ENCODE peak calls at places on chromosomes 4 and X, in nine cellular contexts. W, S, R, F, O, M, Z, T and U are unnamed samples.
A peak's percentile ranks its signal among the peaks of the same experiment; 100 is the strongest.

GRCh38 chr4:135192746-135193535 is 991.4 kb upstream of the PABPC4L start:
- DNase-seq in W (no peak), S (no peak), R (no peak), F (no peak), O (no peak), M (no peak), Z (no peak), T (no peak), U (no peak)

GRCh38 chrX:19513383-19513782 is 1.9 kb downstream of the MAP3K15 start:
- DNase-seq in W (peak; percentile 45), S (no peak), R (no peak), F (no peak), O (peak; percentile 11), M (peak; percentile 34), Z (no peak), T (no peak), U (no peak)

GRCh38 chr4:21470531-21470930 is 478.0 kb downstream of the KCNIP4 start:
- DNase-seq in W (no peak), S (no peak), R (no peak), F (no peak), O (no peak), M (no peak), Z (no peak), T (no peak), U (no peak)

GRCh38 chrX:45806410-45807121 is 605.9 kb upstream of the DIPK2B start:
- DNase-seq in W (no peak), S (no peak), R (no peak), F (no peak), O (no peak), M (no peak), Z (no peak), T (no peak), U (no peak)

GRCh38 chr4:147633113-147633512 is 15.9 kb downstream of the TMEM184C start:
- DNase-seq in W (no peak), S (no peak), R (no peak), F (no peak), O (no peak), M (no peak), Z (no peak), T (no peak), U (no peak)

GRCh38 chr4:183392377-183392776 is 52.1 kb upstream of the CDKN2AIP start:
- DNase-seq in W (no peak), S (no peak), R (no peak), F (no peak), O (no peak), M (no peak), Z (no peak), T (no peak), U (no peak)

GRCh38 chr4:37365888-37366287 is 121.3 kb downstream of the NWD2 start:
- DNase-seq in W (no peak), S (no peak), R (no peak), F (no peak), O (no peak), M (no peak), Z (no peak), T (no peak), U (no peak)

GRCh38 chr4:3073158-3074077 is 920 bp downstream of the HTT-AS start:
- DNase-seq in W (peak; percentile 56), S (peak; percentile 23), R (no peak), F (no peak), O (no peak), M (no peak), Z (peak; percentile 28), T (no peak), U (peak; percentile 28)

DNA sequence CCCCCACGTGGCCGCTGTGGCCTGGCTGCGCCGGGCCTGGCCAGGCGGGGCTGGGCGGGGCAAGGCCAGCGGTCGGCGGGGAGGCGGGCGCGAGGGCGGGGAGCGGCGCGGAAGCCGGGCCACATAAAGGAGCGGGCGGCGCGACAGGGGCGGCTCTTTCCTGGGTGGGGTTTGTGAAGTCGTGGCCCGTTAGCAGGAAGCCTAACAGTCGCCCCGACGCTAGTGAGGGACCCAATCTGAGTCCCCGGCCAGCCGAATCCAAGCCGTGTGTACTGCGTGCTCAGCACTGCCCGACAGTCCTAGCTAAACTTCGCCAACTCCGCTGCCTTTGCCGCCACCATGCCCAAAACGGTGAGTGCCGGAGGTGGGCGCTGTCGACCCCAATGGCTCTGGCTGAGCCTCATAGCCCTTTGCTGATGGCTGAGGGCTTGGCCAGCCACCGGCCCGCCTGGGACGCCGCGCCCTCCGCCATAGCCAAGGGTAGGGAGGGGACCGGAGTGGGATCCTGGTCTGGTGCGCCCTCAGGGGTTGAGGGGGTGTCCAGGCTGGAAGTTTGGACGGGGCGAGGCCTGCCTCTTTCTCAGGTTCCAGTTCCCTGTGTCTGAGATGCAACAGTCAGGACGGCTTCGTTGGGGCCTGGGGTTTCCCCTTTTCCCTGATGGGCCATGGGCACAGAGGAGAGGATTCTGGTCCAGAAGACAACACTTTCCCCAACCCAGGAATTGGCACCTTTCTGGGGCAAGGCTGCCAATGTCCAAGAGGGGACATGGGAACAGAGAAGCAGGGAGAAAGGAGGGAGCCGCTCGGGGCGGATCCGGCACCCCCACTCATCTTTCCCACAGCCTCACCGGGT is at the start of gene MSN:
- DNase-seq in W (peak; percentile 88), S (peak; percentile 84), R (peak; percentile 84), F (no peak), O (peak; percentile 42), M (peak; percentile 81), Z (peak; percentile 84), T (peak; percentile 90), U (peak; percentile 88)
- H3K27ac ChIP-seq in W (peak within 1 kb of the TSS; percentile 95), S (peak within 1 kb of the TSS; percentile 96), R (peak within 1 kb of the TSS; percentile 90), F (peak within 1 kb of the TSS; percentile 99), O (peak within 1 kb of the TSS; percentile 78), M (peak within 1 kb of the TSS; percentile 95), Z (peak within 1 kb of the TSS; percentile 99), T (peak within 1 kb of the TSS; percentile 93), U (peak within 1 kb of the TSS; percentile 97)

DNA sequence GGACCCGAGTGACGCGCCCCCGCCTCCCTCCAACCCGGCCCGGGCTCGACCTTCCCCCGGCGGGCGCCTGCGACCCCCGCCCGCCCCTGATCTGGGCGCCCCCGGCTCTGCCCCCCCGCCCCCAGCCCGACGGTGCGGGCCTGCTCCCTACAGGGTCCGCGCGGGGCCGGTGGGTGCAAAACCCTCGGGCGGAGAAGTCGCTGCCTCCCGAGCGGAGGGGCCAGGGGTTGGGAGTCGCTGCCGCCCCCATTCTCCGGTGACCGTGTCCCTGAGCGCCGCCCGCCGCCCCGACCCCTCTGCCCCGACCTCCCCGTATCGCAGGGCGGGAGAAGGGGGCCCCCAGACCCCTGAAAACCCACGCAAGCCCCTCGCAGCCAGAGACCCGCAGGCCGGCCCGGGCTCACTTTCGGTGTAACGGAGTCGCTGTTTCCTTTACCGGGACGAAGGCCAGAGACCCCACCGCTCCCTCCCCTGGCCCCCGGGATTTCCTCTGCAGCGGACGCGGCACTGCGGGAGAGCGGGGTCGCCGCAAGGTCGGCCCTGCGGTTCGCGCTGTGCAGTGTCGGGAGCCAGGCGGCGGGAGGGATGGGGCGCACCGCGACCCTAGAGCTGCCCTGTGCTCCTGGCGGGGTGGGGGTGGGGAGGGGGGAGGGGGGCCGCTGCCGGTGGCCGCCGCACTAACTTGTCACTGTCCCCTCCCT is 729 bp upstream of the CPLX1 start:
- DNase-seq in W (peak; percentile 38), S (no peak), R (no peak), F (no peak), O (no peak), M (no peak), Z (no peak), T (peak; percentile 61), U (no peak)
- H3K4me3 ChIP-seq in W (no peak overlapping the region), S (peak overlapping the region; percentile 56), R (peak overlapping the region; percentile 32), F (peak overlapping the region; percentile 42), O (no peak overlapping the region), M (no peak overlapping the region), Z (peak overlapping the region; percentile 37), T (no peak overlapping the region), U (peak overlapping the region; percentile 1)

GRCh38 chr4:100695871-100696270 is 178.0 kb upstream of the EMCN start:
- DNase-seq in W (no peak), S (no peak), R (no peak), F (no peak), O (no peak), M (no peak), Z (no peak), T (no peak), U (no peak)

GRCh38 chr4:100695039-100695654 is 177.3 kb upstream of the EMCN start:
- DNase-seq in W (no peak), S (no peak), R (no peak), F (no peak), O (no peak), M (no peak), Z (no peak), T (no peak), U (no peak)

GRCh38 chr4:100694467-100694866 is 176.6 kb upstream of the EMCN start:
- DNase-seq in W (no peak), S (no peak), R (no peak), F (no peak), O (no peak), M (no peak), Z (no peak), T (no peak), U (no peak)

GRCh38 chr4:100690812-100691211 is 173.0 kb upstream of the EMCN start:
- DNase-seq in W (no peak), S (no peak), R (no peak), F (no peak), O (no peak), M (no peak), Z (no peak), T (no peak), U (no peak)

GRCh38 chr4:100696531-100696930 is 178.7 kb upstream of the EMCN start:
- DNase-seq in W (no peak), S (no peak), R (no peak), F (no peak), O (no peak), M (no peak), Z (no peak), T (no peak), U (no peak)
- H3K27ac ChIP-seq in W (no peak overlapping the region), S (no peak overlapping the region), R (no peak overlapping the region), F (no peak overlapping the region), O (no peak overlapping the region), M (no peak overlapping the region), Z (no peak overlapping the region), T (no peak overlapping the region), U (no peak overlapping the region)

GRCh38 chrX:97563531-97564133 is 679.9 kb downstream of the RPA4 start:
- DNase-seq in W (peak; percentile 59), S (peak; percentile 16), R (no peak), F (no peak), O (no peak), M (peak; percentile 51), Z (peak; percentile 8), T (no peak), U (no peak)
- H3K4me3 ChIP-seq in W (peak overlapping the region; percentile 32), S (peak overlapping the region; percentile 50), R (peak overlapping the region; percentile 45), F (peak overlapping the region; percentile 42), O (no peak overlapping the region), M (no peak overlapping the region), Z (peak overlapping the region; percentile 7), T (peak overlapping the region; percentile 31), U (peak overlapping the region; percentile 23)

GRCh38 chrX:41723305-41723704 is 676 bp upstream of the GPR82 start:
- DNase-seq in W (no peak), S (no peak), R (no peak), F (no peak), O (no peak), M (no peak), Z (no peak), T (no peak), U (no peak)
- H3K27ac ChIP-seq in W (no peak overlapping the region), S (no peak overlapping the region), R (no peak overlapping the region), F (no peak overlapping the region), O (no peak overlapping the region), M (no peak overlapping the region), Z (no peak overlapping the region), T (no peak overlapping the region), U (no peak overlapping the region)